ENCODE peak calls at places on chromosomes 3 and 15, in eight cellular contexts. One of them, this sample, is unnamed.

GRCh38 chr15:93614446-93615104 is 525.6 kb upstream of the RGMA start:
- DNase-seq in psoas muscle: peak; percentile 76
- DNase-seq in tibial nerve: no peak
- DNase-seq in BJ: no peak
- DNase-seq in HFF-Myc: no peak
- DNase-seq in GM23338: no peak
- DNase-seq in WERI-Rb-1: no peak
- DNase-seq in cardiac fibroblast: no peak
- DNase-seq in this sample: no peak

GRCh38 chr3:177629276-177629675 is 432.0 kb upstream of the TBL1XR1 start:
- DNase-seq in BJ: no peak
- DNase-seq in GM23338: no peak
- DNase-seq in WERI-Rb-1: no peak
- DNase-seq in tibial nerve: no peak
- DNase-seq in psoas muscle: no peak
- DNase-seq in cardiac fibroblast: peak; percentile 31
- DNase-seq in HFF-Myc: no peak
- DNase-seq in this sample: no peak

GRCh38 chr15:59360896-59361295 is 11.8 kb downstream of the MYO1E start:
- DNase-seq in HFF-Myc: no peak
- DNase-seq in cardiac fibroblast: no peak
- DNase-seq in WERI-Rb-1: no peak
- DNase-seq in tibial nerve: no peak
- DNase-seq in psoas muscle: no peak
- DNase-seq in BJ: no peak
- DNase-seq in GM23338: no peak
- DNase-seq in this sample: peak; percentile 44

GRCh38 chr3:150784747-150785125 is 21.8 kb upstream of the SIAH2 start:
- DNase-seq in psoas muscle: no peak
- DNase-seq in tibial nerve: no peak
- DNase-seq in BJ: no peak
- DNase-seq in HFF-Myc: no peak
- DNase-seq in cardiac fibroblast: no peak
- DNase-seq in WERI-Rb-1: no peak
- DNase-seq in GM23338: no peak
- DNase-seq in this sample: no peak

GRCh38 chr3:13836658-13837587 is 42.9 kb downstream of the WNT7A start:
- DNase-seq in tibial nerve: no peak
- DNase-seq in BJ: no peak
- DNase-seq in psoas muscle: no peak
- DNase-seq in GM23338: no peak
- DNase-seq in WERI-Rb-1: no peak
- DNase-seq in cardiac fibroblast: no peak
- DNase-seq in HFF-Myc: no peak
- DNase-seq in this sample: no peak

GRCh38 chr15:85583404-85584390 is 203.3 kb downstream of the AKAP13 start:
- DNase-seq in psoas muscle: peak; percentile 76
- DNase-seq in BJ: no peak
- DNase-seq in cardiac fibroblast: peak; percentile 36
- DNase-seq in GM23338: no peak
- DNase-seq in WERI-Rb-1: peak; percentile 37
- DNase-seq in HFF-Myc: no peak
- DNase-seq in tibial nerve: peak; percentile 36
- DNase-seq in this sample: peak; percentile 63

GRCh38 chr3:131596884-131597283 is 94.1 kb upstream of the MRPL3 start:
- DNase-seq in tibial nerve: no peak
- DNase-seq in WERI-Rb-1: no peak
- DNase-seq in psoas muscle: no peak
- DNase-seq in GM23338: no peak
- DNase-seq in cardiac fibroblast: no peak
- DNase-seq in HFF-Myc: no peak
- DNase-seq in BJ: no peak
- DNase-seq in this sample: no peak

GRCh38 chr15:67534360-67534759 is 8.1 kb upstream of the MAP2K5 start:
- DNase-seq in GM23338: no peak
- DNase-seq in WERI-Rb-1: no peak
- DNase-seq in tibial nerve: no peak
- DNase-seq in HFF-Myc: no peak
- DNase-seq in cardiac fibroblast: no peak
- DNase-seq in psoas muscle: no peak
- DNase-seq in BJ: no peak
- DNase-seq in this sample: no peak

GRCh38 chr3:114721864-114722263 is 425.2 kb downstream of the ZBTB20 start:
- DNase-seq in GM23338: no peak
- DNase-seq in BJ: no peak
- DNase-seq in WERI-Rb-1: no peak
- DNase-seq in cardiac fibroblast: no peak
- DNase-seq in tibial nerve: no peak
- DNase-seq in HFF-Myc: no peak
- DNase-seq in psoas muscle: no peak
- DNase-seq in this sample: no peak
- H3K4me3 ChIP-seq in GM23338: no peak overlapping the region
- H3K4me3 ChIP-seq in BJ: no peak overlapping the region
- H3K4me3 ChIP-seq in WERI-Rb-1: no peak overlapping the region
- H3K4me3 ChIP-seq in cardiac fibroblast: no peak overlapping the region
- H3K4me3 ChIP-seq in tibial nerve: no peak overlapping the region
- H3K4me3 ChIP-seq in HFF-Myc: no peak overlapping the region
- H3K4me3 ChIP-seq in psoas muscle: no peak overlapping the region
- H3K4me3 ChIP-seq in this sample: no peak overlapping the region

GRCh38 chr3:185067173-185067572 is 85.7 kb downstream of the C3orf70 start:
- DNase-seq in HFF-Myc: no peak
- DNase-seq in tibial nerve: no peak
- DNase-seq in psoas muscle: no peak
- DNase-seq in GM23338: no peak
- DNase-seq in WERI-Rb-1: no peak
- DNase-seq in BJ: no peak
- DNase-seq in cardiac fibroblast: no peak
- DNase-seq in this sample: no peak

GRCh38 chr3:185063431-185063830 is 89.4 kb downstream of the C3orf70 start:
- DNase-seq in WERI-Rb-1: no peak
- DNase-seq in psoas muscle: no peak
- DNase-seq in cardiac fibroblast: no peak
- DNase-seq in GM23338: no peak
- DNase-seq in tibial nerve: no peak
- DNase-seq in BJ: no peak
- DNase-seq in HFF-Myc: no peak
- DNase-seq in this sample: no peak

GRCh38 chr3:185062221-185062620 is 90.6 kb downstream of the C3orf70 start:
- DNase-seq in cardiac fibroblast: peak; percentile 12
- DNase-seq in HFF-Myc: no peak
- DNase-seq in psoas muscle: no peak
- DNase-seq in BJ: no peak
- DNase-seq in tibial nerve: no peak
- DNase-seq in WERI-Rb-1: no peak
- DNase-seq in GM23338: no peak
- DNase-seq in this sample: no peak

GRCh38 chr3:185066251-185066650 is 86.6 kb downstream of the C3orf70 start:
- DNase-seq in tibial nerve: no peak
- DNase-seq in HFF-Myc: no peak
- DNase-seq in cardiac fibroblast: no peak
- DNase-seq in BJ: no peak
- DNase-seq in GM23338: no peak
- DNase-seq in psoas muscle: no peak
- DNase-seq in WERI-Rb-1: no peak
- DNase-seq in this sample: no peak

DNA sequence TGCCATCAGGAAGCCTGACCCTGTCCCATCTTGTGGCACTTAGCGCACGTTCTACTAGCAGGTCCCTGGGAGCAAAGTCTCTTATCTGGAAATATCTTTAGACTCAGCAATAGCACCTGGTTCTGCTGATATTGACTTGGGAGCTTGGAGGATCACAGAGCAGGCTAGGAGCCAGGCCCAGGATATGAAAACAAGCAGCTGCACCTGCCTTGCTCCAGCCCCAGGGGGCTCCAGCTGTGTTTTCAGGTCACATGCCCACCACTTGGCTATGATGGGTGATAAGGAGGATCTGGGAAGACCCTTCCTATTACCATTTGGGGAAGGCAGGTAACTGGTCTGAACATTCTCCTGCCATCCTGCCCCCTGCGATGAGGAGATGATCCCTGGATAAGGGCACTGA is 87.8 kb downstream of the C3orf70 start:
- DNase-seq in psoas muscle: no peak
- DNase-seq in WERI-Rb-1: no peak
- DNase-seq in tibial nerve: no peak
- DNase-seq in GM23338: peak; percentile 43
- DNase-seq in cardiac fibroblast: no peak
- DNase-seq in BJ: no peak
- DNase-seq in HFF-Myc: no peak
- DNase-seq in this sample: no peak
- TF ChIP-seq CTCF in psoas muscle: no peak
- TF ChIP-seq CTCF in WERI-Rb-1: no peak
- TF ChIP-seq CTCF in tibial nerve: no peak
- TF ChIP-seq CTCF in GM23338: peak; percentile 49
- TF ChIP-seq CTCF in cardiac fibroblast: no peak
- TF ChIP-seq CTCF in BJ: no peak
- TF ChIP-seq CTCF in HFF-Myc: peak; percentile 15
- TF ChIP-seq CTCF in this sample: no peak

GRCh38 chr15:96408591-96409183 is 78.2 kb downstream of the NR2F2 start:
- DNase-seq in GM23338: peak; percentile 50
- DNase-seq in WERI-Rb-1: no peak
- DNase-seq in HFF-Myc: no peak
- DNase-seq in tibial nerve: no peak
- DNase-seq in cardiac fibroblast: no peak
- DNase-seq in BJ: no peak
- DNase-seq in psoas muscle: no peak
- DNase-seq in this sample: no peak

GRCh38 chr15:96411056-96412031 is 80.8 kb downstream of the NR2F2 start:
- DNase-seq in tibial nerve: no peak
- DNase-seq in GM23338: no peak
- DNase-seq in HFF-Myc: no peak
- DNase-seq in BJ: no peak
- DNase-seq in cardiac fibroblast: no peak
- DNase-seq in psoas muscle: no peak
- DNase-seq in WERI-Rb-1: no peak
- DNase-seq in this sample: no peak

GRCh38 chr15:96412045-96412918 is 81.8 kb downstream of the NR2F2 start:
- DNase-seq in psoas muscle: no peak
- DNase-seq in GM23338: no peak
- DNase-seq in tibial nerve: no peak
- DNase-seq in HFF-Myc: no peak
- DNase-seq in BJ: no peak
- DNase-seq in cardiac fibroblast: no peak
- DNase-seq in WERI-Rb-1: no peak
- DNase-seq in this sample: no peak

GRCh38 chr15:96409231-96410138 is 79.0 kb downstream of the NR2F2 start:
- DNase-seq in WERI-Rb-1: no peak
- DNase-seq in BJ: no peak
- DNase-seq in tibial nerve: no peak
- DNase-seq in HFF-Myc: no peak
- DNase-seq in cardiac fibroblast: peak; percentile 5
- DNase-seq in psoas muscle: no peak
- DNase-seq in GM23338: peak; percentile 67
- DNase-seq in this sample: no peak

DNA sequence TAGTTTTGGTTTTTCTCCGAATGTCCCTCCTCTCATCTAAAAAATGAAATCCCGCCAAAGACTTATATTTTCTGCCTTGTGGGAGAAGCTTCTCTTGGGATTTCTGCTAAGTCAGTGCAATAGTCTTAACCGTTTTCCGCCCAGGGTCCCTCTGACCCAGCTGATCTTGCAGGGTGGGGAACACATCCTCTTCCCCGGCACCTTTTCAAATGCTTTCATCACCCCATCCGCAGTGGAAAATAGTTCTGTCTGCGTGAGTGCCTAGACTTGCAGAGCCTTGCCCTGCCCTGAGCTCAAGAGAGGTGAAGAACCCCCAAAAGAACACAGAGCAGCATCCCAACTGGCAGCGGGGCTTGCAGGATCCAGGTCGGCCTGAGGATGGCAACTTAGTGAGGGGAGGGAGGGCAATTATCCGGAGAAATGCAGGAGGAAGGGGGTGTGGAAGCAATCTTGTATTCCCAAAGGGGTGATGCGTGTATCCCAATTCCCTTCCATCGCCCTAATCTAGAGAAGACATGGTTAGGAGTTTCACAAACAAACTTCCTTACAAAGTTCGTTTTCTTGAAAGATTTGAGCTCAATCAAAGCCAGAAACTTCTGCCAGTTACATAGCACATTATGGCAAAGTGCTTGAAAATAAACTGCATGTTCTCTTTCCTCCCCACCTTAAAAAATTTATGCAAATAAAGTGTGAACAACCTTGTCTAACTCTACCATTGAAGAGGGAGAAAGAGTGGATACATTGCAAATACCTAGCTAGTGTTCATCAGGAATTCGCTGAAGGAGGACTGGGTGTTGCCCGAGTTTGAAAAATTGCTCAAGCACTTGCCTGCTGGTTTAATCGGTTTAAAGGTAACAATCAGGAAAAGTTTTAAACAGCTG is 79.9 kb downstream of the NR2F2 start:
- DNase-seq in WERI-Rb-1: no peak
- DNase-seq in psoas muscle: no peak
- DNase-seq in tibial nerve: no peak
- DNase-seq in GM23338: peak; percentile 58
- DNase-seq in BJ: no peak
- DNase-seq in cardiac fibroblast: no peak
- DNase-seq in HFF-Myc: no peak
- DNase-seq in this sample: no peak
- H3K4me3 ChIP-seq in WERI-Rb-1: no peak overlapping the region
- H3K4me3 ChIP-seq in psoas muscle: peak overlapping the region; percentile 60
- H3K4me3 ChIP-seq in tibial nerve: peak overlapping the region; percentile 63
- H3K4me3 ChIP-seq in GM23338: peak overlapping the region; percentile 10
- H3K4me3 ChIP-seq in BJ: no peak overlapping the region
- H3K4me3 ChIP-seq in cardiac fibroblast: no peak overlapping the region
- H3K4me3 ChIP-seq in HFF-Myc: no peak overlapping the region
- H3K4me3 ChIP-seq in this sample: no peak overlapping the region

DNA sequence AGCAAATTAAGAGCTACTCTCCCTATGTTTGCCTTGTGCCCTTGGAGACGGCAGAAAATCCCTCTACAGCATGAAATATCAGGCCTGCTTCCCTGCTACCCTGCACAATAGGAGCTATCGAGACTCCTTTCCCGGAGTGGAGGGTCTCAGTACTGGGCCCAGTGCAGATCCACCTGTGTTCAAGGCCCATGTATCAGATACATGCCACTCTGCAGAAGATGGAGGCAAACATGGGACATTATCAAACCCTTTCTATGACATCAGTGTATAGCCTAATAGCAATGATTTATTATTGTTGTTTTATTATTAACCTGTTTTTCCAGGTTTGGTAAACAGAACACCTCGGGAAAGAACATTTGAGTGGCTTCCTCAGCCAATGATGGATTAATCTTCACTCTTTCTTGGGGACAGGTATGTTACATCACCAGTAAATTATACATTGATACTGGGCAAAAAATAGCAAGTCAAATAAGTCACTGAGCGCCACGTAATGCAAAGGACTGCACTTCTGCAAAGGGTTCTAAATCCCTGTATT is 52.9 kb downstream of the HEG1 start:
- DNase-seq in psoas muscle: no peak
- DNase-seq in HFF-Myc: no peak
- DNase-seq in tibial nerve: no peak
- DNase-seq in BJ: no peak
- DNase-seq in GM23338: no peak
- DNase-seq in WERI-Rb-1: no peak
- DNase-seq in cardiac fibroblast: no peak
- DNase-seq in this sample: no peak
- TF ChIP-seq CTCF in psoas muscle: no peak
- TF ChIP-seq CTCF in HFF-Myc: no peak
- TF ChIP-seq CTCF in tibial nerve: no peak
- TF ChIP-seq CTCF in BJ: no peak
- TF ChIP-seq CTCF in GM23338: no peak
- TF ChIP-seq CTCF in WERI-Rb-1: no peak
- TF ChIP-seq CTCF in cardiac fibroblast: no peak
- TF ChIP-seq CTCF in this sample: no peak

GRCh38 chr15:90594297-90594696 is 64.6 kb downstream of the CRTC3 start:
- DNase-seq in HFF-Myc: no peak
- DNase-seq in GM23338: peak; percentile 45
- DNase-seq in cardiac fibroblast: peak; percentile 32
- DNase-seq in tibial nerve: peak; percentile 82
- DNase-seq in BJ: no peak
- DNase-seq in WERI-Rb-1: no peak
- DNase-seq in psoas muscle: peak; percentile 79
- DNase-seq in this sample: peak; percentile 54
- H3K4me3 ChIP-seq in HFF-Myc: no peak overlapping the region
- H3K4me3 ChIP-seq in GM23338: no peak overlapping the region
- H3K4me3 ChIP-seq in cardiac fibroblast: no peak overlapping the region
- H3K4me3 ChIP-seq in tibial nerve: no peak overlapping the region
- H3K4me3 ChIP-seq in BJ: no peak overlapping the region
- H3K4me3 ChIP-seq in WERI-Rb-1: no peak overlapping the region
- H3K4me3 ChIP-seq in psoas muscle: no peak overlapping the region
- H3K4me3 ChIP-seq in this sample: no peak overlapping the region